ENCODE peak calls at places on chromosomes 3 and 15, in five cellular contexts. O is psoas muscle, E is SJSA1, V is IMR-90, B is uterus. K is an unnamed sample.
A peak's percentile ranks its signal among the peaks of the same experiment; 100 is the strongest.

GRCh38 chr3:39141211-39141995 is 12.0 kb downstream of the CSRNP1 start:
- DNase-seq in O (peak; percentile 66), E (no peak), V (peak; percentile 39), B (peak; percentile 55), K (no peak)

GRCh38 chr15:88657326-88658069 is 18.7 kb downstream of the ISG20 start:
- DNase-seq in O (no peak), E (peak; percentile 31), V (peak; percentile 61), B (no peak), K (no peak)

GRCh38 chr3:126208618-126209256 is 28.4 kb upstream of the ALDH1L1 start:
- DNase-seq in O (peak; percentile 95), E (peak; percentile 91), V (peak; percentile 89), B (peak; percentile 62), K (peak; percentile 79)

GRCh38 chr3:136728434-136728833 is 23.7 kb downstream of the STAG1 start:
- DNase-seq in O (no peak), E (no peak), V (no peak), B (no peak), K (no peak)

GRCh38 chr3:154775821-154776548 is 304.1 kb upstream of the MME start:
- DNase-seq in O (no peak), E (no peak), V (no peak), B (no peak), K (no peak)

GRCh38 chr15:36688310-36689102 is 109.1 kb downstream of the CDIN1 start:
- DNase-seq in O (no peak), E (no peak), V (peak; percentile 48), B (no peak), K (no peak)

GRCh38 chr3:146283796-146284485 is 33.0 kb upstream of the PLSCR4 start:
- DNase-seq in O (no peak), E (no peak), V (no peak), B (no peak), K (no peak)

GRCh38 chr15:85381850-85382751 is 1.7 kb downstream of the AKAP13 start:
- DNase-seq in O (no peak), E (no peak), V (no peak), B (no peak), K (no peak)

GRCh38 chr3:46214751-46215352 is 6.7 kb upstream of the CCR1 start:
- DNase-seq in O (no peak), E (no peak), V (no peak), B (no peak), K (no peak)

GRCh38 chr3:154862265-154862664 is 217.9 kb upstream of the MME start:
- DNase-seq in O (no peak), E (no peak), V (peak; percentile 70), B (no peak), K (no peak)

GRCh38 chr3:195197764-195198423 is 73.1 kb downstream of the XXYLT1 start:
- DNase-seq in O (no peak), E (no peak), V (peak; percentile 90), B (peak; percentile 12), K (no peak)

GRCh38 chr3:95655363-95655986 is 1158.9 kb upstream of the EPHA6 start:
- DNase-seq in O (no peak), E (no peak), V (no peak), B (no peak), K (no peak)

GRCh38 chr15:67998599-67999122 is 55.5 kb upstream of the PIAS1 start:
- DNase-seq in O (no peak), E (no peak), V (peak; percentile 62), B (no peak), K (no peak)

GRCh38 chr15:37002041-37002689 is 98.2 kb downstream of the MEIS2 start:
- DNase-seq in O (no peak), E (no peak), V (peak; percentile 16), B (no peak), K (no peak)

GRCh38 chr3:126114406-126115386 is 30.8 kb upstream of the SLC41A3 start:
- DNase-seq in O (no peak), E (peak; percentile 33), V (no peak), B (no peak), K (no peak)

GRCh38 chr3:7075901-7076300 is 215.0 kb downstream of the GRM7 start:
- DNase-seq in O (no peak), E (no peak), V (no peak), B (no peak), K (no peak)

GRCh38 chr3:141373768-141374526 is 5.6 kb downstream of the ZBTB38 start:
- DNase-seq in O (no peak), E (no peak), V (peak; percentile 52), B (no peak), K (no peak)

GRCh38 chr3:67113802-67114407 is 115.8 kb downstream of the KBTBD8 start:
- DNase-seq in O (peak; percentile 59), E (peak; percentile 68), V (peak; percentile 86), B (peak; percentile 28), K (peak; percentile 83)

GRCh38 chr3:114376516-114376915 is 82.7 kb downstream of the TIGIT start:
- DNase-seq in O (no peak), E (no peak), V (no peak), B (no peak), K (no peak)

GRCh38 chr3:148075829-148076716 is 621.6 kb upstream of the AGTR1 start:
- DNase-seq in O (no peak), E (no peak), V (peak; percentile 59), B (no peak), K (peak; percentile 49)

GRCh38 chr3:31729082-31729481 is 196.4 kb downstream of the STT3B start:
- DNase-seq in O (no peak), E (no peak), V (no peak), B (no peak), K (no peak)

GRCh38 chr3:147215660-147216059 is 190.7 kb downstream of the ZIC4 start:
- DNase-seq in O (no peak), E (no peak), V (no peak), B (no peak), K (no peak)

GRCh38 chr3:37849146-37849545 is 12.5 kb upstream of the CTDSPL start:
- DNase-seq in O (no peak), E (no peak), V (no peak), B (no peak), K (no peak)

GRCh38 chr3:61650276-61650675 is 88.9 kb downstream of the PTPRG start:
- DNase-seq in O (no peak), E (no peak), V (peak; percentile 85), B (peak; percentile 83), K (no peak)

GRCh38 chr3:17033516-17034168 is 148.9 kb downstream of the PLCL2 start:
- DNase-seq in O (no peak), E (no peak), V (peak; percentile 8), B (no peak), K (no peak)

GRCh38 chr15:29324746-29325145 is 55.1 kb upstream of the NSMCE3 start:
- DNase-seq in O (no peak), E (no peak), V (no peak), B (no peak), K (no peak)

GRCh38 chr15:76151599-76151974 is 91.8 kb downstream of the TMEM266 start:
- DNase-seq in O (no peak), E (no peak), V (no peak), B (no peak), K (no peak)

GRCh38 chr3:19901918-19902317 is 32.1 kb downstream of the EFHB start:
- DNase-seq in O (no peak), E (no peak), V (no peak), B (no peak), K (no peak)

GRCh38 chr3:10925436-10926260 is 66.9 kb upstream of the SLC6A1 start:
- DNase-seq in O (no peak), E (no peak), V (no peak), B (no peak), K (no peak)

DNA sequence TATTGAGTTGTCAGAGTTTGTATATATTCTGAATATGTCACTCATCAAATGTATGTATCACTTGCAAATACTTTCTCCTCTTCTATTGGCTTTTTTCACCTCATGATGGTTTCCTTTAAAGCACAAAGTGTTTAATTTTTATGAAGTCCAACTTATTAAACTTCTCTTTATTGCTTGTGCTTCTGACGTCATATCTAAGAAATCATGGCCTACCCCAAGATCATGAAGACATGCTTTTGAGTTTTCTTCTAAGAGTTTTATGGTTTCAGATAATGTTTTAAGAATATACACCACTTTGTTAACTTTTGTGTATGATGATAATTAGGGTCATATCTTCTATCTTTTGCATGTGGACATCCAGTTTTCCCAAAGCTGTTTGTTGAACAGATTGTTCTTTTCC is 417.2 kb upstream of the ATP10A start:
- DNase-seq in O (no peak), E (no peak), V (no peak), B (no peak), K (no peak)
- H3K9me3 ChIP-seq in O (no peaks in the 10 kb centered on the region), E (no peaks in the 10 kb centered on the region), V (peaks cover 3% of the 10 kb centered on the region), B (no peaks in the 10 kb centered on the region), K (no peaks in the 10 kb centered on the region)

DNA sequence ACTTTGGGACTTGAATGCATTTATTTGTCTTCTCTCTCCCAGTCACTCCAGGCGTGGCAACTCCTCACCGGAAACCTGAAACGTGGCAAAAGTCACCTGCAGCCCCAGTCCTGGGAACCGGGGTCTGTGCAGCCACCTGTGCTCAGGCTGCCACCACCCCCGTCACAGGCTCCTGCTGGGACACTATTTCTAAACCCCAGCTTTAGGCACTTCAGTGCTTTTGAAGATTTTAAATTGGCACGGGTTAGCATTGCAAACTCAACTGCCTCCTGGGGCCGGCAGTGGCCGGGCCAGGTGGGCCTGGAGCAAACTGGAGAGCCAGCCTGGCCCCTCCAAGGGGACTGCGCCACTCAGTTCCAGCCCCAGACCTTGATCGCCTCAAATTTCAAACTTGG is 146.7 kb upstream of the IQSEC1 start:
- DNase-seq in O (peak; percentile 26), E (no peak), V (no peak), B (no peak), K (no peak)
- H3K4me1 ChIP-seq in O (no peaks in the 10 kb centered on the region), E (no peaks in the 10 kb centered on the region), V (no peaks in the 10 kb centered on the region), B (no peaks in the 10 kb centered on the region), K (no peaks in the 10 kb centered on the region)

DNA sequence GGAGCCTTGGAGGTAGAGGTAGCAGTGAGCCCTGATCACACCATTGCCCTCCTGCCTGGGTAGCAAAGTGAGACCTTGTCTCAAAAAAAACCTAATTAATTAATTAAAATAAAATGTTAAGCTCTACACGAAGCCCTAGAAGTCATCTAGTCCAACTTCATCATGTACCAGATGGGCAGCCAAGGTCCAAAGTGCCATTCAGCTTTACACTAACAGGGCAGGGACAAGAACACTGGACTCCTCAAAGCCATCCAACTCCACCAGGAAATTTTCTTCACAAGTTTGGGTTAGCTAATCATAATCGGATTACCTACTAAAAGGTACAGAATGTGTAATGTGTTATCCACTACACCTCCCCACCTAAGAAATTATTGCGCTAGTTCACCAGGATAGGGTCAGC is 48.8 kb downstream of the WWTR1 start:
- DNase-seq in O (no peak), E (no peak), V (no peak), B (no peak), K (no peak)
- H3K27ac ChIP-seq in O (no peak overlapping the region), E (no peak overlapping the region), V (no peak overlapping the region), B (no peak overlapping the region), K (no peak overlapping the region)

DNA sequence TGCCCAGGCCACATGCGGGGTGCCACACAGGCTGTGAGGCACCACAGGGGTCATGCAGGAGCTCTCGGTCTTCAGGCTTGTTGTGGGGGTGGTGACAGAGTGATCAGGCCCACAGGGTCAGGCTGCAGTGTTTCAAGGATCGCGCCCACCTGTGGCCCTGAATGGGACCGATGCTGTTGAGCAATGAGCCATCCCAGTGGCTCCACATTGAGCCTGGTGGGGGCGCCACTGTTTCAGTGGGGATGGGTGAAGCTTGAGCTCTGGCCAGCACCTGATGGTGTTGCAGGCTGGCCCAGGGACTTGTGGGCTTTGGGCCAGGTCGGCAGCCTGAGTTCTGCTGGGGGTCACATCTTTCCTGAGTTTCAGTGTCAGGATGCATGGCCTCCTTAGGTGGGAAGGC is 230.1 kb downstream of the UBE3A start:
- DNase-seq in O (no peak), E (no peak), V (no peak), B (no peak), K (no peak)
- H3K9me3 ChIP-seq in O (no peaks in the 10 kb centered on the region), E (peaks cover 27% of the 10 kb centered on the region), V (peaks cover 78% of the 10 kb centered on the region), B (no peaks in the 10 kb centered on the region), K (no peaks in the 10 kb centered on the region)

GRCh38 chr3:120559228-120560061 is 36.7 kb upstream of the NDUFB4 start:
- DNase-seq in O (no peak), E (peak; percentile 74), V (peak; percentile 85), B (no peak), K (peak; percentile 60)
- H3K4me1 ChIP-seq in O (peaks cover 12% of the 10 kb centered on the region), E (peaks cover 25% of the 10 kb centered on the region), V (peaks cover 6% of the 10 kb centered on the region), B (peaks cover 10% of the 10 kb centered on the region), K (no peaks in the 10 kb centered on the region)

K was measured in SJCRH30.